ENCODE peak calls at places on chromosomes 16 and 17, in five cellular contexts. S is A549, F is prostate gland, O is choroid plexus epithelial cell, A is cardiac muscle cell. V is an unnamed sample.

GRCh38 chr16:4691666-4692412 is 1.5 kb upstream of the NUDT16L1 start:
- DNase-seq in F (no peak), S (no peak), O (no peak), A (no peak), V (no peak)

GRCh38 chr17:15456972-15457722 is 10.3 kb downstream of the CDRT4 start:
- DNase-seq in F (no peak), A (peak), S (no peak), O (peak), V (peak)

GRCh38 chr17:16980813-16981731 is 9.2 kb upstream of the TNFRSF13B start:
- DNase-seq in S (no peak), F (no peak), O (no peak), A (no peak), V (no peak)

GRCh38 chr16:68072038-68072695 is 13.0 kb upstream of the NFATC3 start:
- DNase-seq in A (no peak), O (peak), F (peak), S (peak), V (no peak)

GRCh38 chr17:59837362-59838195 is 55.2 kb downstream of the TUBD1 start:
- DNase-seq in O (peak), A (peak), F (peak), S (peak), V (peak)

GRCh38 chr17:40819528-40820125 is 2.8 kb downstream of the KRT10 start:
- DNase-seq in A (peak), F (no peak), S (no peak), O (peak), V (peak)

GRCh38 chr17:32350662-32351418 is 883 bp downstream of the ZNF207 start:
- DNase-seq in A (peak), O (peak), F (no peak), S (peak), V (peak)

GRCh38 chr16:54921229-54921824 is 9.3 kb upstream of the IRX5 start:
- DNase-seq in F (no peak), O (peak), A (peak), S (no peak), V (peak)

GRCh38 chr17:81483085-81483861 is 29.3 kb downstream of the ACTG1 start:
- DNase-seq in F (no peak), O (peak), S (no peak), A (peak), V (peak)
- H3K4me3 ChIP-seq in F (no peak), O (peak), S (no peak), A (no peak), V (no peak)

GRCh38 chr16:22006636-22007035 is 1.3 kb upstream of the MOSMO start:
- DNase-seq in S (no peak), A (no peak), O (no peak), F (no peak), V (no peak)
- H3K4me3 ChIP-seq in S (no peak), A (peak), O (no peak), F (no peak), V (no peak)

GRCh38 chr17:34156741-34157589 is 98.1 kb upstream of the CCL2 start:
- DNase-seq in O (no peak), A (peak), S (no peak), F (no peak), V (no peak)
- H3K4me3 ChIP-seq in O (no peak), A (peak), S (no peak), F (no peak), V (no peak)

GRCh38 chr17:7130626-7131467 is 16.2 kb upstream of the ASGR2 start:
- DNase-seq in O (peak), A (peak), F (no peak), S (no peak), V (no peak)
- H3K4me3 ChIP-seq in O (no peak), A (no peak), F (no peak), S (no peak), V (no peak)

GRCh38 chr16:81242977-81243618 is 4.6 kb downstream of the BCO1 start:
- DNase-seq in O (no peak), A (peak), S (no peak), F (no peak), V (no peak)
- H3K4me3 ChIP-seq in O (no peak), A (no peak), S (no peak), F (no peak), V (no peak)

V was measured in cardiac fibroblast.